ENCODE peak calls at places on chromosomes 4 and X, in five cellular contexts. V is fibroblast of lung, Y is mammary epithelial cell, Z is tibial artery, H is tibial nerve. C is an unnamed sample.

GRCh38 chrX:153766871-153767673 is 3.0 kb downstream of the PLXNB3 start:
- DNase-seq in Y (no peak), H (no peak), Z (no peak), V (no peak), C (no peak)

GRCh38 chr4:129672941-129673340 is 577.0 kb downstream of the C4orf33 start:
- DNase-seq in Z (no peak), V (no peak), H (no peak), Y (no peak), C (no peak)

GRCh38 chr4:24662065-24662464 is 77.7 kb upstream of the DHX15 start:
- DNase-seq in Y (no peak), V (no peak), Z (no peak), H (no peak), C (no peak)

GRCh38 chr4:78136109-78137081 is 79.3 kb downstream of the FRAS1 start:
- DNase-seq in V (no peak), Z (no peak), H (no peak), Y (no peak), C (no peak)

GRCh38 chrX:40054793-40055192 is 43.0 kb downstream of the BCOR start:
- DNase-seq in Z (no peak), Y (no peak), H (no peak), V (peak; percentile 23), C (no peak)

GRCh38 chrX:135521405-135522131 is 1.1 kb downstream of the INTS6L start:
- DNase-seq in Y (peak; percentile 83), H (peak; percentile 56), Z (peak; percentile 91), V (peak; percentile 90), C (peak; percentile 79)

GRCh38 chr4:147481577-147482109 is 746 bp downstream of the EDNRA start:
- DNase-seq in Y (no peak), V (peak; percentile 38), H (no peak), Z (peak; percentile 67), C (no peak)

GRCh38 chr4:103008875-103009729 is 10.4 kb downstream of the SLC9B1 start:
- DNase-seq in H (no peak), Z (no peak), Y (peak; percentile 56), V (peak; percentile 53), C (no peak)

GRCh38 chr4:109816082-109816442 is 500 bp downstream of the GAR1 start:
- DNase-seq in Y (peak; percentile 9), Z (no peak), H (no peak), V (no peak), C (peak; percentile 42)

GRCh38 chr4:175273995-175274753 is 356.0 kb downstream of the ADAM29 start:
- DNase-seq in H (no peak), Y (no peak), V (peak; percentile 71), Z (no peak), C (no peak)

GRCh38 chr4:43932448-43932847 is 516.2 kb downstream of the KCTD8 start:
- DNase-seq in Z (no peak), Y (no peak), H (no peak), V (no peak), C (no peak)

GRCh38 chr4:101271516-101271915 is 75.8 kb downstream of the PPP3CA start:
- DNase-seq in Y (no peak), H (no peak), V (peak; percentile 18), Z (no peak), C (no peak)

GRCh38 chr4:32987111-32987510 is 2266.9 kb downstream of the PCDH7 start:
- DNase-seq in Z (no peak), H (no peak), V (no peak), Y (no peak), C (no peak)

GRCh38 chrX:105307762-105308161 is 87.3 kb upstream of the TEX13A start:
- DNase-seq in Z (no peak), Y (peak; percentile 23), V (peak; percentile 34), H (no peak), C (no peak)

GRCh38 chrX:6149231-6149870 is 79.3 kb downstream of the NLGN4X start:
- DNase-seq in Y (peak; percentile 21), H (no peak), Z (no peak), V (peak; percentile 40), C (no peak)

GRCh38 chrX:18173494-18174180 is 47.0 kb downstream of the BEND2 start:
- DNase-seq in H (no peak), V (no peak), Z (no peak), Y (no peak), C (no peak)

GRCh38 chr4:150794706-150795105 is 212.8 kb downstream of the MAB21L2 start:
- DNase-seq in Y (no peak), V (peak; percentile 78), Z (no peak), H (no peak), C (no peak)

GRCh38 chr4:150784939-150785338 is 203.0 kb downstream of the MAB21L2 start:
- DNase-seq in Z (no peak), H (no peak), Y (no peak), V (no peak), C (no peak)

GRCh38 chr4:150784305-150784704 is 202.4 kb downstream of the MAB21L2 start:
- DNase-seq in V (no peak), Y (no peak), Z (no peak), H (no peak), C (no peak)

GRCh38 chr4:150789864-150790263 is 207.9 kb downstream of the MAB21L2 start:
- DNase-seq in Z (no peak), V (no peak), H (no peak), Y (no peak), C (no peak)
- TF ChIP-seq CTCF in Z (no peak), V (no peak), H (no peak), Y (no peak), C (no peak)

GRCh38 chr4:7506119-7506518 is 71.4 kb upstream of the PSAPL1 start:
- DNase-seq in Z (no peak), Y (no peak), H (no peak), V (peak; percentile 62), C (no peak)
- H3K4me1 ChIP-seq in Z (peaks cover 4% of the 10 kb centered on the region), Y (no peaks in the 10 kb centered on the region), H (no peaks in the 10 kb centered on the region), V (no peaks in the 10 kb centered on the region), C (no peaks in the 10 kb centered on the region)

GRCh38 chrX:154892263-154892662 is 6.1 kb downstream of the F8A1 start:
- DNase-seq in Z (no peak), H (no peak), Y (no peak), V (no peak), C (no peak)

GRCh38 chrX:154890990-154891639 is 5.0 kb downstream of the F8A1 start:
- DNase-seq in Y (no peak), V (no peak), H (no peak), Z (no peak), C (no peak)
- H3K4me3 ChIP-seq in Y (no peak overlapping the region), V (no peak overlapping the region), H (no peak overlapping the region), Z (no peak overlapping the region), C (no peak overlapping the region)

GRCh38 chr4:84681488-84682274 is 98.8 kb downstream of the CDS1 start:
- DNase-seq in Y (peak; percentile 58), V (peak; percentile 90), H (no peak), Z (no peak), C (no peak)
- TF ChIP-seq CTCF in Y (no peak), V (no peak), H (no peak), Z (no peak), C (no peak)

DNA sequence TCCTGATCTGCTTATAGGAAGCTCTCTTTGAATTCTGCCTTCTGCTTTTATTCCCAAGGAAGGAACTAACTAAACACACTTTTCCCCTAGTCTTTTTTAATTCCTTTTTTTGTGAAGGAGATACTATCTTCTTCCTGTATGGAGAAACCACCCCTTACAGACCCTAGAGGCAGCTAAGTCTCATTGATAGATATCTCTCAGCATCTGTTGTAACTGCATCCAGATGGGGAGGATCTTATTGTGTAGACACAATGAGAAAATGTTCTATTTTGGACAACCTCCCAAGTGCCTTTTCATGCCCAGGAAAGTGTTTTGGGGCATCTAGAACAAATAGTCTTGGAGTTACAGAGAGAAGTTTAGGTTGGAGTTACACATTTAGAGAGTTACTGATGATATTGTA is 64.4 kb downstream of the AFF1 start:
- DNase-seq in Z (no peak), Y (no peak), V (no peak), H (no peak), C (no peak)
- H3K4me1 ChIP-seq in Z (peaks cover 2% of the 10 kb centered on the region), Y (no peaks in the 10 kb centered on the region), V (peaks cover 3% of the 10 kb centered on the region), H (no peaks in the 10 kb centered on the region), C (peaks cover 4% of the 10 kb centered on the region)

C was measured in CD8-positive, alpha-beta T cell.